ENCODE peak calls at places on chromosomes 1 and 21, in eight cellular contexts. B, S, L, G, X, Y, N and D are unnamed samples. For H3K36me3, the result is how much of the 10 kb centered on the place peaks cover.

GRCh38 chr1:2520806-2521205 is 5.6 kb downstream of the PANK4 start:
- DNase-seq in B (no peak), G (no peak), Y (no peak), X (no peak), N (no peak), L (no peak), S (no peak), D (no peak)

GRCh38 chr1:227907439-227908015 is 40.2 kb downstream of the WNT9A start:
- DNase-seq in N (no peak), B (no peak), L (no peak), S (no peak), X (no peak), Y (no peak), G (no peak), D (no peak)

GRCh38 chr1:217889401-217889800 is 258.3 kb downstream of the SPATA17 start:
- DNase-seq in N (no peak), X (no peak), Y (no peak), S (peak), G (peak), L (peak), B (no peak), D (peak)

GRCh38 chr1:32695098-32695904 is 7.3 kb downstream of the SYNC start:
- DNase-seq in S (peak), X (peak), L (peak), N (peak), G (peak), B (peak), Y (peak), D (peak)

GRCh38 chr1:12630946-12631540 is 12.8 kb upstream of the AADACL4 start:
- DNase-seq in X (no peak), L (peak), N (no peak), S (no peak), G (no peak), Y (no peak), B (no peak), D (no peak)

GRCh38 chr1:2480986-2481364 is 4.9 kb downstream of the PLCH2 start:
- DNase-seq in X (no peak), G (no peak), Y (no peak), B (no peak), S (no peak), L (no peak), N (no peak), D (no peak)

GRCh38 chr21:42538479-42539275 is 25.0 kb downstream of the SLC37A1 start:
- DNase-seq in B (peak), N (no peak), Y (no peak), X (no peak), S (no peak), L (no peak), G (no peak), D (no peak)

GRCh38 chr1:206839857-206840256 is 25.6 kb upstream of the IL20 start:
- DNase-seq in G (peak), N (no peak), S (peak), B (no peak), X (no peak), L (peak), Y (peak), D (peak)

GRCh38 chr1:169102567-169102966 is 3.9 kb upstream of the ATP1B1 start:
- DNase-seq in N (no peak), X (peak), Y (peak), G (peak), L (peak), S (peak), B (no peak), D (peak)

GRCh38 chr1:28517649-28517999 is 11.8 kb downstream of the RCC1 start:
- DNase-seq in N (no peak), S (no peak), B (no peak), X (no peak), L (peak), Y (no peak), G (peak), D (no peak)

GRCh38 chr1:211292411-211292810 is 33.2 kb downstream of the RCOR3 start:
- DNase-seq in Y (no peak), X (no peak), L (no peak), G (no peak), B (no peak), N (no peak), S (no peak), D (no peak)

GRCh38 chr21:25949701-25950100 is 214.9 kb downstream of the GABPA start:
- DNase-seq in S (no peak), Y (no peak), X (peak), B (no peak), N (no peak), G (no peak), L (no peak), D (no peak)

GRCh38 chr1:199038188-199038587 is 399.3 kb downstream of the PTPRC start:
- DNase-seq in X (no peak), L (no peak), G (no peak), Y (no peak), N (no peak), B (no peak), S (no peak), D (no peak)

GRCh38 chr1:21537511-21537931 is 28.3 kb downstream of the ALPL start:
- DNase-seq in L (no peak), B (no peak), X (no peak), N (peak), S (no peak), G (no peak), Y (no peak), D (no peak)

GRCh38 chr21:42103843-42104242 is 32.7 kb downstream of the UMODL1 start:
- DNase-seq in L (no peak), S (no peak), N (no peak), B (no peak), Y (no peak), G (no peak), X (no peak), D (no peak)

GRCh38 chr1:224505454-224506093 is 71.0 kb upstream of the WDR26 start:
- DNase-seq in B (no peak), G (no peak), N (no peak), X (no peak), L (peak), Y (no peak), S (no peak), D (no peak)

GRCh38 chr1:30023300-30024022 is 699.9 kb downstream of the MATN1 start:
- DNase-seq in L (no peak), G (no peak), S (no peak), N (no peak), B (no peak), X (no peak), Y (no peak), D (no peak)

GRCh38 chr1:115401676-115402075 is 63.6 kb upstream of the NGF start:
- DNase-seq in Y (no peak), X (no peak), S (no peak), B (no peak), N (no peak), G (no peak), L (no peak), D (no peak)

GRCh38 chr1:221522440-221523050 is 219.3 kb downstream of the DUSP10 start:
- DNase-seq in L (no peak), Y (no peak), X (no peak), G (peak), N (no peak), S (peak), B (no peak), D (no peak)

GRCh38 chr1:42777860-42778259 is 6.9 kb upstream of the TMEM269 start:
- DNase-seq in X (no peak), B (no peak), S (peak), G (peak), Y (no peak), L (peak), N (no peak), D (peak)

DNA sequence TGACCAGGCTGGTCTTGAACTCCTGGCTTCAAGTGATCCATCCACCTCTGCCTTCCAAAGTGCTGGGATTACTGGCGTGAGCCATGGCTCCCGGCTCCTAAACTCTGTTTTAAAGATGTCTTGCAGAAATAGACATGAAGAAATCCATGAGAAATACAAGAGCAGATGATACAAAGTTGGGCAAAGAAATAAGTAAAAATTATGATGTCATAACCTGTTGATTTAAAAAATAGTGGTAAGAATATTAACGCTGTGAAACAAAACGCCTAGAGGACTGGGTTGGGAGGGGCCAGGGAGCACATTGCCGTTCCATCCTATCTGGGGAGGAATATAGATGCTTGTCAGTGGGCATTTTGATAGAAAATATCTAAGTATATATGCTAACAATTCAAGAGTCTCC is 1.2 kb upstream of the ITGB2 start:
- DNase-seq in N (no peak), L (no peak), S (no peak), G (no peak), B (no peak), X (no peak), Y (no peak), D (no peak)
- H3K27ac ChIP-seq in N (no peak), L (no peak), S (no peak), G (no peak), B (no peak), X (no peak), Y (no peak), D (no peak)

GRCh38 chr1:176800978-176801552 is 338.1 kb downstream of the PAPPA2 start:
- DNase-seq in G (no peak), B (no peak), S (no peak), N (no peak), Y (no peak), L (no peak), X (no peak), D (no peak)
- H3K36me3 ChIP-seq in G (under half), B (under half), S (under half), N (under half), Y (under half), L (under half), X (under half), D (under half)

GRCh38 chr1:223016381-223016780 is 126.7 kb downstream of the TLR5 start:
- DNase-seq in Y (no peak), B (no peak), S (no peak), G (no peak), X (no peak), N (no peak), L (no peak), D (no peak)
- H3K27ac ChIP-seq in Y (no peak), B (no peak), S (no peak), G (no peak), X (no peak), N (no peak), L (no peak), D (no peak)

GRCh38 chr1:160425847-160426246 is 25.5 kb downstream of the VANGL2 start:
- DNase-seq in L (no peak), X (no peak), Y (no peak), B (no peak), N (no peak), S (no peak), G (no peak), D (no peak)
- H3K36me3 ChIP-seq in L (under half), X (under half), Y (under half), B (under half), N (under half), S (under half), G (under half), D (under half)

DNA sequence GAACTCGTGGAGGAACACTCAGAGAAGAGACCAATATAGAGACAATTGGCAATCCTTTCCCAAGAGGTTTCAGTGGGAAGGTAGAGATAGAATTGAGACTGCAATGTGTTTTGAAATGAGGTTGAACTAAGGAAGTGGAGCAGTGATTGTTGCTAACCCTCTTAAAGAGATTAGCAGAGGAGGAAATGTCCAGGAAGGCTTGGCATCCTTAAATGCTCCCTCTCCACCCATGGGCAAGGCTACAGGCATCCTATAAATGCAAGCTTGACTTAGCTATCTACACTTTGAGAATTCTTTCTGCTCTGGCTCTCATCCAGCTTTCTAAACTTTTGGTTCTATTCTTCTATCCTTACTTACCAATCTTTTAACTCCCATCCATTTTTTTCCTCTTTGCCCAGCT is 30.3 kb upstream of the XPR1 start:
- DNase-seq in S (no peak), B (no peak), G (no peak), N (no peak), Y (no peak), L (no peak), X (no peak), D (no peak)
- H3K27ac ChIP-seq in S (no peak), B (no peak), G (no peak), N (no peak), Y (no peak), L (no peak), X (no peak), D (no peak)

DNA sequence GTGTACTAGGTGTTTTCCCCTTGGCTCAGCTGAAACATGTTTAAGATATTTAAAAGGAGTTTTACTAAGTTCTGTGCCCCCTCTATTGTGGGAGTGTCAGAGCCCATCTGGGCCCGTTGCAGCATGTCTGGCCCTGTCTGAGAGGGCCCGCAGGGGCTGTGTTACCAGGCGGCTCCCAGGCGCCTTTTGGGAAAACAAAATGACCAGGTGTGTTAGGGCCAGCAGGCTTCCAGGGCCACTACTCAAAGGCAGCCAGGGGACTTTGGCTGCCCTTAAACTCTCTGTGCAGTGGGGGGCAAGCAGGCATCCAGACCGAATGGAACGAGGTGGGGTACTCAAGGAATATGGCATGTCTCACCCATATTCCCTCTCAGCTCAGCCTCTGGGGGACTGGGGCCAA is 111.7 kb downstream of the KCNN3 start:
- DNase-seq in N (no peak), S (no peak), G (no peak), L (no peak), X (no peak), B (no peak), Y (no peak), D (no peak)
- H3K36me3 ChIP-seq in N (under half), S (under half), G (under half), L (under half), X (under half), B (under half), Y (under half), D (under half)

GRCh38 chr1:160726498-160727391 is 12.3 kb upstream of the SLAMF7 start:
- DNase-seq in B (peak), N (peak), G (peak), X (peak), L (peak), Y (peak), S (peak), D (peak)
- H3K27ac ChIP-seq in B (no peak), N (no peak), G (no peak), X (peak), L (no peak), Y (no peak), S (no peak), D (no peak)